ENCODE peak calls at places on chromosomes 2 and 18, in four cellular contexts. W is progenitor cell of endocrine pancreas, Y is fibroblast of lung, V is cardiac muscle cell. G is an unnamed sample.

GRCh38 chr2:74457549-74458131 is 598 bp upstream of the WBP1 start:
- DNase-seq in W (peak), Y (no peak), V (peak), G (peak)

GRCh38 chr2:56185582-56186046 is 1.8 kb downstream of the CCDC85A start:
- DNase-seq in V (peak), Y (peak), W (no peak), G (peak)

GRCh38 chr2:170073288-170073687 is 104.7 kb upstream of the MYO3B start:
- DNase-seq in V (peak), W (no peak), Y (peak), G (peak)

GRCh38 chr2:194333091-194333490 is 1323.9 kb upstream of the SLC39A10 start:
- DNase-seq in V (no peak), W (no peak), Y (no peak), G (no peak)

GRCh38 chr2:222864296-222864695 is 3.5 kb downstream of the ACSL3 start:
- DNase-seq in Y (peak), W (no peak), V (peak), G (no peak)

GRCh38 chr2:26089337-26089736 is 55.5 kb downstream of the RAB10 start:
- DNase-seq in Y (no peak), V (no peak), W (no peak), G (no peak)

GRCh38 chr18:31819106-31819924 is 58.6 kb upstream of the SLC25A52 start:
- DNase-seq in Y (peak), V (peak), W (no peak), G (no peak)

GRCh38 chr2:222424281-222424728 is at the start of gene SGPP2:
- DNase-seq in W (peak), Y (no peak), V (no peak), G (peak)

GRCh38 chr2:75310915-75311314 is 111.6 kb upstream of the TACR1 start:
- DNase-seq in Y (peak), W (no peak), V (no peak), G (no peak)

GRCh38 chr2:185978634-185979405 is 240.2 kb downstream of the FSIP2 start:
- DNase-seq in V (no peak), Y (peak), W (no peak), G (no peak)

GRCh38 chr2:53130441-53130943 is 637.1 kb upstream of the CHAC2 start:
- DNase-seq in V (peak), W (no peak), Y (peak), G (no peak)

GRCh38 chr2:65429799-65430514 is 2.4 kb downstream of the SPRED2 start:
- DNase-seq in W (no peak), Y (no peak), V (no peak), G (no peak)

GRCh38 chr18:76432970-76433767 is 61.9 kb downstream of the ZNF516 start:
- DNase-seq in W (no peak), V (no peak), Y (no peak), G (no peak)

GRCh38 chr2:177106212-177106611 is 106.4 kb upstream of the HNRNPA3 start:
- DNase-seq in W (no peak), Y (no peak), V (no peak), G (peak)

GRCh38 chr18:55455938-55456337 is 132.1 kb downstream of the TCF4 start:
- DNase-seq in Y (peak), V (no peak), W (no peak), G (no peak)

GRCh38 chr2:62297642-62298010 is 101.7 kb downstream of the B3GNT2 start:
- DNase-seq in W (no peak), V (peak), Y (no peak), G (no peak)

GRCh38 chr18:25935356-25935755 is 155.1 kb downstream of the SS18 start:
- DNase-seq in V (no peak), Y (no peak), W (no peak), G (no peak)

GRCh38 chr2:128413014-128413717 is 94.5 kb upstream of the HS6ST1 start:
- DNase-seq in V (no peak), Y (no peak), W (peak), G (no peak)

GRCh38 chr2:85710687-85711577 is 16.8 kb downstream of the GNLY start:
- DNase-seq in W (no peak), Y (peak), V (peak), G (no peak)

GRCh38 chr2:240186191-240186725 is 45.8 kb upstream of the OTOS start:
- DNase-seq in V (no peak), Y (no peak), W (no peak), G (no peak)

GRCh38 chr2:201795608-201796477 is 10.5 kb upstream of the CDK15 start:
- DNase-seq in W (no peak), Y (peak), V (peak), G (peak)

GRCh38 chr2:172693037-172693436 is 42.6 kb upstream of the RAPGEF4 start:
- DNase-seq in V (peak), W (no peak), Y (peak), G (peak)

GRCh38 chr2:164242409-164242808 is 378.9 kb downstream of the GRB14 start:
- DNase-seq in V (no peak), W (no peak), Y (no peak), G (no peak)

GRCh38 chr18:1513519-1513918 is 608.8 kb downstream of the ADCYAP1 start:
- DNase-seq in V (peak), Y (no peak), W (no peak), G (no peak)

GRCh38 chr2:226215902-226216503 is 583.6 kb downstream of the IRS1 start:
- DNase-seq in V (peak), W (peak), Y (peak), G (peak)

GRCh38 chr18:35672897-35673296 is 91.4 kb downstream of the GALNT1 start:
- DNase-seq in V (no peak), W (no peak), Y (peak), G (peak)

GRCh38 chr2:142112648-142113278 is 18.1 kb downstream of the LRP1B start:
- DNase-seq in W (no peak), Y (peak), V (peak), G (peak)

GRCh38 chr2:196660264-196660663 is 20.7 kb downstream of the CCDC150 start:
- DNase-seq in W (no peak), Y (peak), V (peak), G (no peak)

GRCh38 chr2:160429248-160430000 is 64.2 kb downstream of the RBMS1 start:
- DNase-seq in W (no peak), Y (peak), V (peak), G (no peak)

GRCh38 chr2:69779258-69779989 is 37.5 kb downstream of the ANXA4 start:
- DNase-seq in W (no peak), Y (peak), V (no peak), G (peak)

GRCh38 chr2:235675678-235676535 is 182.1 kb downstream of the AGAP1 start:
- DNase-seq in W (no peak), V (peak), Y (peak), G (peak)

GRCh38 chr2:235674812-235675211 is 181.0 kb downstream of the AGAP1 start:
- DNase-seq in Y (no peak), W (no peak), V (no peak), G (no peak)

GRCh38 chr2:235677276-235677788 is 183.5 kb downstream of the AGAP1 start:
- DNase-seq in W (no peak), Y (no peak), V (peak), G (no peak)

GRCh38 chr2:235678712-235679111 is 184.9 kb downstream of the AGAP1 start:
- DNase-seq in W (no peak), Y (no peak), V (no peak), G (no peak)

DNA sequence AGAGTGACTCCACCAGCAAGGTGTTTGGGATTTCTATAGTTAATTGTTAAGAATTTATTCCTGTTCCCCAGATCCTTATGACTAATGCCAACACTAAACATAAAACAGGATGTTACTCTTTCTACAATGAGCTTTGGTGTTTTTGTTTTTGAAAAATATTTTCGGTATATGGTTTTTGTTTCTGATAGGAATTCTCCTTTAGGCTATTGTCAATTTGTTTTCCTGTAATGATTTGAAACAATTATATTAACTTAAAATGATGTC is 182.6 kb downstream of the AGAP1 start:
- DNase-seq in Y (no peak), V (no peak), W (no peak), G (no peak)
- TF ChIP-seq CTCF in Y (no peak), V (no peak), W (no peak), G (no peak)

GRCh38 chr18:39732918-39733317 is 2167.3 kb upstream of the CELF4 start:
- DNase-seq in V (no peak), W (no peak), Y (no peak), G (no peak)
- TF ChIP-seq CTCF in V (no peak), W (peak), Y (no peak), G (no peak)

GRCh38 chr18:61334491-61334850 is 1.2 kb downstream of the CDH20 start:
- DNase-seq in W (no peak), Y (no peak), V (peak), G (no peak)

GRCh38 chr18:61335737-61336555 is 2.7 kb downstream of the CDH20 start:
- DNase-seq in V (peak), Y (peak), W (no peak), G (no peak)

GRCh38 chr18:61334951-61335736 is 1.9 kb downstream of the CDH20 start:
- DNase-seq in V (peak), Y (no peak), W (no peak), G (no peak)

GRCh38 chr18:61333271-61333745 is at the start of gene CDH20:
- DNase-seq in V (peak), W (no peak), Y (no peak), G (no peak)

DNA sequence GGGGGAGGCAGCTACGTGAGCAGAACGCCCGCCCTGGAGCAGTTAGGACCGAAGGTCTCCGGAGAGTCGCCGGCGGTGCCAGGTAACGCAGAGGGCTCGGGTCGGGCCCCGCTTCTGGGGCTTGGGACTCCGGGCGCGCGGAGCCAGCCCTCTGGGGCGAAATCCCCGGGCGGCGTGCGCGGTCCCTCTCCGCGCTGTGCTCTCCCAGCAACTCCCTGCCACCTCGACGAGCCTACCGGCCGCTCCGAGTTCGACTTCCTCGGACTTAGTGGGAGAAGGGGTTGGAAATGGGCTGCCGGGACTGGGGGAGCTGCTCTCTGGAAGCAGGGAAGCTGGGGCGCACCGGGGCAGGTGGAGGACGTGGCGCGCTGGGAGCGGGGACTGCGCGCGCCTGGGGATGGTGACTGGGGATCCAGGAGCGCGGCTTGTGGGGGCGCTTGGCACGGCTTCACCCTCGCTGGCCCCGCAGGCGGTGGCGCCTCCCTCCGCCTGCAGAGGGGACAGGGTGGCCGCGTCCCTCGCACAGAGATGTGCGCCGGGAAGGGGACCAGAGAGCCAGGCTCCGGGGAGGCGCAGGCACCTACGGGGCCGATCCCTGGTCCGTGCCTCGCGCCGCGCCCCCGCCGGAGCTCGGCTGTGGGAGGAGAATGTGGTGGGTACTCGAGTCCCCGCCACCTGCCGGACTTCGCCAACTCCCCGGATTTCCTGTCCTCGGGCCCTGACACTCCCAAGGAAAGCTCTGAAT is 688 bp downstream of the CDH20 start:
- DNase-seq in W (peak), V (peak), Y (peak), G (no peak)
- TF ChIP-seq CTCF in W (peak), V (no peak), Y (no peak), G (no peak)

GRCh38 chr2:134365356-134365755 is 111.5 kb downstream of the MGAT5 start:
- DNase-seq in V (no peak), W (no peak), Y (no peak), G (peak)
- TF ChIP-seq CTCF in V (no peak), W (peak), Y (peak), G (no peak)

GRCh38 chr18:78986018-78986481 is 6.4 kb downstream of the SALL3 start:
- DNase-seq in Y (peak), V (peak), W (no peak), G (peak)
- TF ChIP-seq CTCF in Y (peak), V (peak), W (peak), G (no peak)

GRCh38 chr2:68134554-68134953 is 23.1 kb upstream of the PNO1 start:
- DNase-seq in V (no peak), Y (no peak), W (no peak), G (no peak)
- TF ChIP-seq CTCF in V (no peak), Y (no peak), W (no peak), G (no peak)

G was measured in Calu3.